ENCODE peak calls at places on chromosomes 2 and 18, in five cellular contexts. J, Y, S, M and W are unnamed samples.

GRCh38 chr2:97673187-97673914 is 3.8 kb downstream of the C2orf92 start:
- DNase-seq in J (no peak), Y (no peak), S (no peak), M (no peak), W (no peak)

GRCh38 chr2:215698566-215698965 is 262.7 kb upstream of the FN1 start:
- DNase-seq in J (no peak), Y (no peak), S (peak; percentile 41), M (peak; percentile 94), W (peak; percentile 73)

GRCh38 chr18:3264362-3264761 is 2.4 kb downstream of the MYL12B start:
- DNase-seq in J (no peak), Y (no peak), S (no peak), M (no peak), W (no peak)

GRCh38 chr2:10119601-10120157 is 2.9 kb upstream of the RRM2 start:
- DNase-seq in J (no peak), Y (no peak), S (no peak), M (no peak), W (no peak)

GRCh38 chr2:7012141-7012809 is 95.1 kb downstream of the RNF144A start:
- DNase-seq in J (no peak), Y (no peak), S (no peak), M (no peak), W (no peak)

GRCh38 chr2:219709261-219709867 is 81.9 kb downstream of the SLC4A3 start:
- DNase-seq in J (no peak), Y (peak; percentile 23), S (no peak), M (no peak), W (no peak)

GRCh38 chr18:71784777-71785176 is 759.4 kb downstream of the CBLN2 start:
- DNase-seq in J (no peak), Y (no peak), S (no peak), M (no peak), W (no peak)

GRCh38 chr2:181041661-181042060 is 61.3 kb downstream of the UBE2E3 start:
- DNase-seq in J (no peak), Y (no peak), S (no peak), M (no peak), W (no peak)

GRCh38 chr2:7962191-7962590 is 719.7 kb upstream of the ID2 start:
- DNase-seq in J (no peak), Y (no peak), S (no peak), M (no peak), W (no peak)

GRCh38 chr2:109128466-109129355 is at the start of gene SH3RF3:
- DNase-seq in J (peak; percentile 69), Y (no peak), S (peak; percentile 41), M (peak; percentile 60), W (no peak)

GRCh38 chr2:61478086-61478485 is 7.2 kb upstream of the USP34 start:
- DNase-seq in J (no peak), Y (no peak), S (no peak), M (no peak), W (no peak)

GRCh38 chr18:22250591-22250996 is 81.2 kb downstream of the GATA6 start:
- DNase-seq in J (no peak), Y (no peak), S (no peak), M (peak; percentile 36), W (peak; percentile 43)

GRCh38 chr2:135050684-135051083 is 1.4 kb upstream of the RAB3GAP1 start:
- DNase-seq in J (no peak), Y (no peak), S (no peak), M (no peak), W (no peak)

GRCh38 chr2:231977430-231977829 is 15.9 kb downstream of the DIS3L2 start:
- DNase-seq in J (no peak), Y (no peak), S (no peak), M (no peak), W (no peak)

GRCh38 chr18:3104190-3105054 is 91.5 kb upstream of the LPIN2 start:
- DNase-seq in J (no peak), Y (no peak), S (no peak), M (peak; percentile 53), W (peak; percentile 66)

GRCh38 chr2:176291768-176292393 is 22.6 kb downstream of the MTX2 start:
- DNase-seq in J (no peak), Y (no peak), S (no peak), M (no peak), W (no peak)
- H3K27ac ChIP-seq in J (no peak overlapping the region), Y (no peak overlapping the region), S (no peak overlapping the region), M (no peak overlapping the region), W (no peak overlapping the region)

GRCh38 chr2:238139141-238139840 is 823 bp downstream of the KLHL30 start:
- DNase-seq in J (no peak), Y (no peak), S (no peak), M (no peak), W (no peak)
- H3K27ac ChIP-seq in J (peak overlapping the region; percentile 99), Y (peak overlapping the region; percentile 90), S (no peak overlapping the region), M (no peak overlapping the region), W (no peak overlapping the region)

GRCh38 chr2:190333928-190334327 is 9.5 kb upstream of the INPP1 start:
- DNase-seq in J (no peak), Y (no peak), S (no peak), M (no peak), W (no peak)
- H3K27ac ChIP-seq in J (no peak overlapping the region), Y (no peak overlapping the region), S (no peak overlapping the region), M (no peak overlapping the region), W (no peak overlapping the region)

GRCh38 chr2:217906787-217907186 is 96.0 kb downstream of the TNS1 start:
- DNase-seq in J (no peak), Y (no peak), S (peak; percentile 64), M (peak; percentile 44), W (no peak)
- H3K27ac ChIP-seq in J (peak overlapping the region; percentile 89), Y (peak overlapping the region; percentile 96), S (peak overlapping the region; percentile 96), M (no peak overlapping the region), W (no peak overlapping the region)

GRCh38 chr2:170975127-170975942 is 46.3 kb downstream of the GORASP2 start:
- DNase-seq in J (no peak), Y (no peak), S (no peak), M (no peak), W (no peak)

GRCh38 chr2:170972508-170973224 is 43.6 kb downstream of the GORASP2 start:
- DNase-seq in J (no peak), Y (no peak), S (no peak), M (no peak), W (no peak)

GRCh38 chr2:170973225-170973491 is 44.1 kb downstream of the GORASP2 start:
- DNase-seq in J (no peak), Y (no peak), S (no peak), M (no peak), W (no peak)

GRCh38 chr2:170974304-170974993 is 45.4 kb downstream of the GORASP2 start:
- DNase-seq in J (no peak), Y (no peak), S (no peak), M (no peak), W (no peak)

GRCh38 chr2:170973492-170974303 is 44.6 kb downstream of the GORASP2 start:
- DNase-seq in J (peak; percentile 86), Y (peak; percentile 79), S (peak; percentile 87), M (peak; percentile 70), W (peak; percentile 31)
- H3K27ac ChIP-seq in J (peak overlapping the region; percentile 65), Y (peak overlapping the region; percentile 79), S (peak overlapping the region; percentile 76), M (peak overlapping the region; percentile 86), W (peak overlapping the region; percentile 46)

GRCh38 chr2:43241558-43241957 is 15.2 kb upstream of the ZFP36L2 start:
- DNase-seq in J (no peak), Y (no peak), S (no peak), M (no peak), W (no peak)

GRCh38 chr2:43238176-43238575 is 11.8 kb upstream of the ZFP36L2 start:
- DNase-seq in J (no peak), Y (no peak), S (no peak), M (peak; percentile 17), W (no peak)

GRCh38 chr2:43238813-43239212 is 12.4 kb upstream of the ZFP36L2 start:
- DNase-seq in J (no peak), Y (no peak), S (no peak), M (no peak), W (no peak)

GRCh38 chr2:43240762-43241150 is 14.3 kb upstream of the ZFP36L2 start:
- DNase-seq in J (no peak), Y (no peak), S (no peak), M (no peak), W (no peak)

GRCh38 chr2:43239981-43240761 is 13.8 kb upstream of the ZFP36L2 start:
- DNase-seq in J (no peak), Y (no peak), S (no peak), M (no peak), W (no peak)
- H3K27ac ChIP-seq in J (peak overlapping the region; percentile 46), Y (peak overlapping the region; percentile 45), S (peak overlapping the region; percentile 50), M (no peak overlapping the region), W (no peak overlapping the region)